ENCODE peak calls at places on chromosomes 3 and 15, in five cellular contexts. Q is right cardiac atrium; E is NCI-H460; Z is activated T-helper 1 cell treated with anti-CD3 and anti-CD28 coated beads, Interleukin-12 subunit alpha, Interleukin-12 subunit beta, Interleukin-2, Interleukin-4 antibody, amounts not matched to agents 30 ng/mL and 10 ng/mL and 1 ng/mL, durations not matched to agents 14 hours and 24 hours and 36 hours; F is EH. O is an unnamed sample.

GRCh38 chr3:51968883-51969674 is 1.8 kb upstream of the PCBP4 start:
- DNase-seq in Q (peak), E (no peak), Z (no peak), F (no peak), O (no peak)

GRCh38 chr3:82891028-82891427 is 1129.6 kb upstream of the GBE1 start:
- DNase-seq in Q (no peak), E (no peak), Z (no peak), F (no peak), O (no peak)

GRCh38 chr3:52451237-52452083 is 2.4 kb downstream of the TNNC1 start:
- DNase-seq in Q (peak), E (no peak), Z (no peak), F (no peak), O (no peak)

GRCh38 chr3:46883252-46884185 is 6.0 kb downstream of the PTH1R start:
- DNase-seq in Q (peak), E (no peak), Z (no peak), F (peak), O (no peak)

GRCh38 chr15:67824900-67825879 is at the start of gene SKOR1:
- DNase-seq in Q (no peak), E (no peak), Z (no peak), F (peak), O (no peak)

GRCh38 chr3:127822836-127823589 is 698 bp upstream of the MGLL start:
- DNase-seq in Q (peak), E (no peak), Z (no peak), F (peak), O (peak)

GRCh38 chr3:177979684-177980083 is 556.6 kb upstream of the KCNMB2 start:
- DNase-seq in Q (no peak), E (no peak), Z (no peak), F (peak), O (no peak)

GRCh38 chr3:13148126-13148525 is 74.9 kb upstream of the IQSEC1 start:
- DNase-seq in Q (no peak), E (no peak), Z (no peak), F (no peak), O (peak)

GRCh38 chr3:148319161-148319915 is 378.4 kb upstream of the AGTR1 start:
- DNase-seq in Q (no peak), E (no peak), Z (no peak), F (peak), O (no peak)

GRCh38 chr15:98943609-98944111 is 63.9 kb downstream of the PGPEP1L start:
- DNase-seq in Q (peak), E (no peak), Z (no peak), F (peak), O (peak)

GRCh38 chr3:152574461-152575079 is 260.4 kb upstream of the P2RY1 start:
- DNase-seq in Q (peak), E (peak), Z (no peak), F (peak), O (peak)

GRCh38 chr3:90261481-90262433 is 1154.3 kb downstream of the EPHA3 start:
- DNase-seq in Q (no peak), E (no peak), Z (no peak), F (no peak), O (no peak)

GRCh38 chr3:33439421-33440327 is 531 bp downstream of the UBP1 start:
- DNase-seq in Q (peak), E (no peak), Z (peak), F (peak), O (peak)

GRCh38 chr3:120451670-120452220 is 953 bp upstream of the FSTL1 start:
- DNase-seq in Q (no peak), E (no peak), Z (no peak), F (no peak), O (no peak)

GRCh38 chr15:78987891-78988360 is 43.1 kb upstream of the CTSH start:
- DNase-seq in Q (no peak), E (no peak), Z (no peak), F (no peak), O (no peak)

GRCh38 chr3:179229177-179229576 is 21.7 kb downstream of the KCNMB3 start:
- DNase-seq in Q (no peak), E (no peak), Z (no peak), F (no peak), O (no peak)

GRCh38 chr3:39088889-39089288 is 18.5 kb downstream of the GORASP1 start:
- DNase-seq in Q (no peak), E (no peak), Z (no peak), F (peak), O (no peak)

GRCh38 chr3:144104679-144105078 is 133.1 kb downstream of the DIPK2A start:
- DNase-seq in Q (no peak), E (no peak), Z (no peak), F (no peak), O (no peak)

GRCh38 chr3:42685891-42686820 is 819 bp downstream of the KLHL40 start:
- DNase-seq in Q (peak), E (no peak), Z (no peak), F (peak), O (peak)

GRCh38 chr15:40929730-40930429 is 740 bp downstream of the DLL4 start:
- DNase-seq in Q (peak), E (no peak), Z (no peak), F (peak), O (no peak)

GRCh38 chr3:127732879-127733350 is 60.2 kb downstream of the ABTB1 start:
- DNase-seq in Q (peak), E (no peak), Z (no peak), F (no peak), O (no peak)

GRCh38 chr3:122974764-122975162 is 52.8 kb downstream of the SEMA5B start:
- DNase-seq in Q (peak), E (no peak), Z (no peak), F (peak), O (no peak)

GRCh38 chr3:185507883-185508282 is 9.0 kb upstream of the TMEM41A start:
- DNase-seq in Q (no peak), E (no peak), Z (no peak), F (no peak), O (no peak)

GRCh38 chr3:31004025-31004678 is 109.7 kb upstream of the GADL1 start:
- DNase-seq in Q (no peak), E (no peak), Z (no peak), F (peak), O (no peak)

GRCh38 chr3:19342428-19342827 is 194.1 kb downstream of the KCNH8 start:
- DNase-seq in Q (no peak), E (no peak), Z (no peak), F (no peak), O (no peak)

GRCh38 chr3:159857840-159858239 is 130.8 kb upstream of the IL12A start:
- DNase-seq in Q (no peak), E (no peak), Z (no peak), F (no peak), O (no peak)

GRCh38 chr3:190709351-190709773 is 153.1 kb downstream of the GMNC start:
- DNase-seq in Q (no peak), E (no peak), Z (no peak), F (peak), O (no peak)

GRCh38 chr3:151171145-151171544 is 31.9 kb downstream of the GPR171 start:
- DNase-seq in Q (no peak), E (no peak), Z (peak), F (no peak), O (peak)

GRCh38 chr3:108312656-108313055 is 16.3 kb downstream of the HHLA2 start:
- DNase-seq in Q (no peak), E (no peak), Z (no peak), F (peak), O (no peak)

GRCh38 chr15:76799760-76800159 is 105.4 kb downstream of the SCAPER start:
- DNase-seq in Q (no peak), E (no peak), Z (no peak), F (peak), O (no peak)

GRCh38 chr15:72690938-72691337 is 4.9 kb downstream of the BBS4 start:
- DNase-seq in Q (no peak), E (no peak), Z (no peak), F (no peak), O (no peak)

GRCh38 chr15:68277131-68277604 is 377 bp upstream of the FEM1B start:
- DNase-seq in Q (no peak), E (no peak), Z (no peak), F (peak), O (no peak)

GRCh38 chr15:42194502-42194901 is 13.6 kb downstream of the VPS39 start:
- DNase-seq in Q (no peak), E (peak), Z (no peak), F (peak), O (peak)

O was measured in tibial artery.